ENCODE peak calls at places on chromosomes 7 and 10, in four cellular contexts. Z, U, Y and J are unnamed samples.

GRCh38 chr7:152514771-152515105 is 78.9 kb upstream of the KMT2C start:
- DNase-seq in Z (no peak), U (no peak), Y (no peak), J (no peak)

GRCh38 chr10:118369806-118370205 is 27.7 kb upstream of the FAM204A start:
- DNase-seq in Z (no peak), U (no peak), Y (no peak), J (no peak)

GRCh38 chr10:6423004-6423403 is 157.1 kb downstream of the PRKCQ start:
- DNase-seq in Y (no peak), Z (no peak), U (peak), J (no peak)

GRCh38 chr10:85148693-85149640 is 820.6 kb downstream of the CCSER2 start:
- DNase-seq in Y (no peak), Z (no peak), U (no peak), J (no peak)

GRCh38 chr10:3716093-3716492 is 68.9 kb downstream of the KLF6 start:
- DNase-seq in U (peak), Z (no peak), Y (no peak), J (no peak)

GRCh38 chr7:28685660-28686417 is 272.3 kb downstream of the TRIL start:
- DNase-seq in Y (peak), U (peak), Z (peak), J (peak)

GRCh38 chr7:127252736-127253288 is at the start of gene GRM8:
- DNase-seq in U (peak), Y (peak), Z (peak), J (no peak)

GRCh38 chr10:120424198-120424464 is 32.9 kb upstream of the PLPP4 start:
- DNase-seq in Z (no peak), Y (no peak), U (no peak), J (no peak)

GRCh38 chr10:22427890-22428571 is 82.7 kb downstream of the SPAG6 start:
- DNase-seq in U (peak), Y (no peak), Z (no peak), J (no peak)

GRCh38 chr7:127322351-127322750 is 69.6 kb upstream of the GRM8 start:
- DNase-seq in Y (no peak), Z (no peak), U (no peak), J (no peak)

GRCh38 chr7:69799048-69799697 is 200.9 kb downstream of the AUTS2 start:
- DNase-seq in Y (peak), U (no peak), Z (no peak), J (no peak)

GRCh38 chr7:24737281-24737680 is 20.0 kb downstream of the GSDME start:
- DNase-seq in Y (no peak), U (peak), Z (no peak), J (no peak)

GRCh38 chr10:71999360-72000072 is 35.3 kb downstream of the CHST3 start:
- DNase-seq in Z (no peak), U (peak), Y (peak), J (peak)

GRCh38 chr7:122521767-122522166 is 177.2 kb downstream of the RNF133 start:
- DNase-seq in Z (no peak), Y (no peak), U (no peak), J (no peak)

GRCh38 chr7:54596747-54597146 is 54.6 kb downstream of the VSTM2A start:
- DNase-seq in Y (no peak), Z (no peak), U (no peak), J (no peak)

GRCh38 chr7:94294471-94295131 is 100.1 kb upstream of the COL1A2 start:
- DNase-seq in Y (no peak), Z (no peak), U (no peak), J (no peak)

GRCh38 chr7:30028749-30029635 is 780 bp downstream of the PLEKHA8 start:
- DNase-seq in Y (peak), Z (no peak), U (peak), J (no peak)

GRCh38 chr10:18400911-18401260 is 250.5 kb downstream of the NSUN6 start:
- DNase-seq in Z (no peak), U (no peak), Y (peak), J (no peak)

GRCh38 chr10:113362645-113363091 is 190.2 kb upstream of the HABP2 start:
- DNase-seq in Z (no peak), Y (no peak), U (peak), J (peak)

GRCh38 chr10:49791100-49791499 is 29.0 kb upstream of the OGDHL start:
- DNase-seq in U (no peak), Y (no peak), Z (no peak), J (no peak)

GRCh38 chr7:28686418-28686800 is 271.7 kb downstream of the TRIL start:
- DNase-seq in Z (no peak), Y (peak), U (peak), J (no peak)

GRCh38 chr7:21497072-21497471 is 45.8 kb upstream of the DNAH11 start:
- DNase-seq in U (no peak), Y (no peak), Z (no peak), J (no peak)

GRCh38 chr10:1807196-1807595 is 69.9 kb upstream of the ADARB2 start:
- DNase-seq in Y (no peak), U (no peak), Z (no peak), J (no peak)

GRCh38 chr7:74604326-74605020 is 53.0 kb upstream of the GTF2I start:
- DNase-seq in Y (no peak), Z (peak), U (no peak), J (peak)

GRCh38 chr10:61617586-61617985 is 45.1 kb upstream of the CABCOCO1 start:
- DNase-seq in Z (no peak), Y (no peak), U (no peak), J (no peak)

GRCh38 chr10:96642973-96643372 is 56.2 kb upstream of the TM9SF3 start:
- DNase-seq in Z (peak), U (peak), Y (peak), J (peak)

GRCh38 chr10:77391605-77392235 is 245.9 kb downstream of the KCNMA1 start:
- DNase-seq in Y (peak), U (peak), Z (peak), J (peak)

GRCh38 chr7:130822642-130823041 is 88.6 kb upstream of the KLF14 start:
- DNase-seq in U (peak), Y (no peak), Z (no peak), J (no peak)

GRCh38 chr10:45000764-45001381 is at the start of gene ZNF22:
- DNase-seq in U (peak), Z (no peak), Y (peak), J (peak)

GRCh38 chr7:3168370-3168769 is 124.7 kb upstream of the CARD11 start:
- DNase-seq in Z (no peak), Y (no peak), U (no peak), J (no peak)

GRCh38 chr10:81978238-81978637 is 103.2 kb downstream of the NRG3 start:
- DNase-seq in Y (no peak), Z (no peak), U (peak), J (no peak)

DNA sequence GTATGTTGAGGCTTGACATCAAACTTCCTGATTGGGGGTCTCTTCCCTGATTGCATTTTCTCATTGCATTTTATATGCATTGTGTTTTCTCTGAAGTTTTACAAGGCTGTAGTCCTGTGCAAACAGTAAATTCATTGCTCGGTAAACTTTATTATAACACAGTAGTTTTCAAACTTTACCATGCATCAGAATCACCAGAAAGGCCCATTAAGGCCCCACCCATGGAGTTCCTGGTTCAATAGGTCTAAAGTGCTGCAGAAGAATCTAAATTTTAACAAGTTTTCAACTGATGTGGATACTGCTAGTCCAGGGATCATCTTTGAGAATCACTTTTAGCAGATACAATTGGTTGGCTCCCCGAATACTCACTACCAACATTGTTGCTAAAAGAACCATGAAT is 634.7 kb upstream of the LRRTM3 start:
- DNase-seq in Z (no peak), U (no peak), Y (no peak), J (no peak)
- H3K4me3 ChIP-seq in Z (no peak), U (no peak), Y (no peak), J (no peak)

GRCh38 chr7:139753079-139753692 is 24.6 kb downstream of the HIPK2 start:
- DNase-seq in Z (no peak), Y (peak), U (no peak), J (peak)
- TF ChIP-seq CTCF in Z (no peak), Y (peak), U (peak), J (no peak)

GRCh38 chr10:132540456-132540855 is 2.9 kb downstream of the INPP5A start:
- DNase-seq in Z (no peak), Y (no peak), U (peak), J (no peak)
- H3K4me3 ChIP-seq in Z (peak), Y (no peak), U (peak), J (no peak)

DNA sequence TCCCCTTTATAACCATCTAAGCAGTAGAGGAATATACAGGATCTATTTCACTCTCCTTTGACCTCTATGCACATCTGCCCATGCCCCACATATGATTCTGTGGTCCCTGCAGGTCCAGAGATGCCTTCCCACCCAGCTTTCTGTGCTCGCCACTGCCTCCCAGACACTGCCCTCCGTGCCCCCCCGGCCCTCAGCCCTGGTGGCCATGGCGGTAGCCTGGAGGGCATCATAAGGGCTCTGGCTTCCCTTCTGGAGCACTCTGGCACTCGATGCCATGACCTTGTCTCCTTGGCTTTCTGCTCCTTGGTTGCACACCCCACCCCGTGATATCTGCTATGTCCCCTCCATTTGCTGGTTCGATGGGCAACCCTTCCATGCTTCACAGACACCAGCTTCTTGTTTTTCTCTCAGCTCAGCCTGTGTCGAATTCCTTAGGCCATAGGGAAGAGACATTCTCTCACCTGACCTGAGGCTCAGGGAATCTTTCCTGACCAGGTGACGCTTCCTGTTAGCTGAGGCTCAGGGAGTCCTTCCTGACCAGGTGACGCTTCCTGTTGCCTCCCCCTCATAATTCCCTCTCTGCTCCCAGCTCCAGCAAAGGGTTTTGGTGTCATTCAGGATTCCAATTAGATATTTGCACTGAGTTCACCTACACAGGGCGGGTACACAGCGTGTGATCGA is 100.4 kb upstream of the GLI3 start:
- DNase-seq in U (no peak), Z (no peak), Y (peak), J (no peak)
- TF ChIP-seq CTCF in U (no peak), Z (no peak), Y (no peak), J (no peak)

GRCh38 chr7:142616842-142617241 is 132.4 kb upstream of the PRSS1 start:
- DNase-seq in Z (no peak), U (no peak), Y (no peak), J (no peak)

GRCh38 chr7:142615508-142615907 is 133.8 kb upstream of the PRSS1 start:
- DNase-seq in Y (no peak), U (no peak), Z (no peak), J (no peak)

GRCh38 chr7:142614116-142614515 is 135.2 kb upstream of the PRSS1 start:
- DNase-seq in U (peak), Y (no peak), Z (no peak), J (no peak)

GRCh38 chr7:142618655-142619351 is 130.5 kb upstream of the PRSS1 start:
- DNase-seq in U (no peak), Z (no peak), Y (no peak), J (no peak)

GRCh38 chr7:142616121-142616643 is 133.1 kb upstream of the PRSS1 start:
- DNase-seq in Z (no peak), Y (no peak), U (no peak), J (no peak)
- H3K4me3 ChIP-seq in Z (no peak), Y (no peak), U (no peak), J (no peak)

GRCh38 chr7:36155811-36156361 is 2.8 kb downstream of the EEPD1 start:
- DNase-seq in Z (no peak), U (peak), Y (peak), J (peak)
- TF ChIP-seq CTCF in Z (no peak), U (peak), Y (peak), J (no peak)

DNA sequence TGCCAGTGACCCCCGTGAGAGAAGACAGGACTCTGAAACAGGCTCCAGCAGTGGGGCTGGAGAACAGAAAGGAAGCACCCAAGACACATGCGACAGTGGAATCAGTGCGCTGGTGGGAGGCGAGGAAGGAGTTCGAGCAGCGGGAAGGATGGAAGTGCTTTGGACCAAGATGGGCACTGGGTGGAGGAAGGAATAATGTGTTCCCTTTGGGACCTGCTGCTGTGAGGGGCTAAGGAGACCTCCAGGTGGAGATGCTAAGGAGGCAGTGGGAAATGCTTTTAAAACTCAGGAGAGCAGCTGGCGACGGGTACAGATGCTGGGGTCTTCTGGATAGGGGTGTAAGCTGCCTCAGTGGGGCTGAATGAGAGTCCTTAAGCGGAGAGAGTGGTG is 109.7 kb upstream of the ANLN start:
- DNase-seq in Y (no peak), Z (no peak), U (no peak), J (no peak)
- H3K4me3 ChIP-seq in Y (no peak), Z (no peak), U (no peak), J (no peak)

DNA sequence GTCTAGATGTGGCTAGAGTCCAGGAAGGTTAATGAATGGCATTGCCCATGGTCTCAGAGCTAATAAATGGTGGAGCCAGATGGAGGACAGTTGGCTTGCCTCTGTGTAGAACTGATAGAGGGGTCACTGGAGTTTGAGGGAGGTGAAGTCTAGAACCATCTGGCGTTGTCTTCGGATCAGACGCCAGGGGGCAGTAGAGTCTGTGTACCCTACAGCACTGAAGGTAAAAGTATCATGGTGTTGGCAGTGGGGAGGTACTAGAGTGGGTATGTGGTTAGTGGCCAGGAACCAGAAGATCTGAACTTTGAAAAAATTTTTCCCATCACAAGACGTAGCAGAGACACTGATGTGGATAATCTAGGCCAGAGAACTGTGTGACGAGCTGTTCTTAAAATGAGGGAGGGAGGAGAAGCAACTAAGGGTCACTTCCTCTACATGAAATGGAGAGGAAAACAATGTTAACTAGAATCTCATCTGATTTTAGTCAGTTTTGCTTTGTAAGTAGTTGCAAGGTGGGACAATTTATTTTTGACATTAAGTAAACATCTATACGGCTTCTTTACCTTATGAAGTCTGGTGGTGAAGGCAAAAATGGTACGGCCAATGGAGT is 227.9 kb upstream of the PRSS58 start:
- DNase-seq in Y (peak), U (no peak), Z (no peak), J (no peak)
- TF ChIP-seq CTCF in Y (peak), U (peak), Z (no peak), J (no peak)

GRCh38 chr7:134834689-134835462 is 55.4 kb downstream of the CALD1 start:
- DNase-seq in Y (no peak), U (peak), Z (no peak), J (no peak)
- H3K4me3 ChIP-seq in Y (no peak), U (no peak), Z (peak), J (no peak)

GRCh38 chr7:107047902-107048782 is 3.6 kb downstream of the PRKAR2B start:
- DNase-seq in U (peak), Y (peak), Z (no peak), J (no peak)
- TF ChIP-seq CTCF in U (no peak), Y (peak), Z (no peak), J (no peak)